ENCODE peak calls at places on chromosomes 16 and 17, in five cellular contexts. O is esophagus muscularis mucosa, Q is RWPE2, U is progenitor cell of endocrine pancreas, C is Peyer's patch. M is an unnamed sample.

GRCh38 chr16:67475051-67475450 is 5.9 kb downstream of the ATP6V0D1 start:
- DNase-seq in O (no peak), Q (no peak), U (no peak), C (no peak), M (no peak)

GRCh38 chr17:1931759-1932579 is 93.2 kb downstream of the RTN4RL1 start:
- DNase-seq in O (no peak), Q (no peak), U (peak; percentile 61), C (no peak), M (no peak)

GRCh38 chr17:40615295-40615988 is 32.2 kb downstream of the SMARCE1 start:
- DNase-seq in O (peak; percentile 91), Q (no peak), U (peak; percentile 43), C (peak; percentile 65), M (no peak)

GRCh38 chr17:66995944-66996343 is 31.4 kb downstream of the CACNG4 start:
- DNase-seq in O (no peak), Q (no peak), U (no peak), C (no peak), M (no peak)

GRCh38 chr16:82033683-82034300 is 1.3 kb upstream of the HSD17B2 start:
- DNase-seq in O (no peak), Q (no peak), U (no peak), C (no peak), M (no peak)

GRCh38 chr16:65769055-65769465 is 597.4 kb upstream of the CDH5 start:
- DNase-seq in O (no peak), Q (no peak), U (no peak), C (no peak), M (no peak)

GRCh38 chr17:63275318-63275967 is 170.7 kb downstream of the CYB561 start:
- DNase-seq in O (no peak), Q (no peak), U (no peak), C (no peak), M (no peak)

GRCh38 chr16:9836118-9836736 is 346.0 kb downstream of the GRIN2A start:
- DNase-seq in O (peak; percentile 12), Q (no peak), U (peak; percentile 37), C (no peak), M (no peak)

GRCh38 chr17:65041518-65041917 is 15.0 kb downstream of the GNA13 start:
- DNase-seq in O (no peak), Q (no peak), U (no peak), C (no peak), M (no peak)

GRCh38 chr17:51362818-51363598 is 102.7 kb downstream of the UTP18 start:
- DNase-seq in O (no peak), Q (no peak), U (no peak), C (no peak), M (no peak)

GRCh38 chr17:58081641-58082340 is 1.4 kb upstream of the DYNLL2 start:
- DNase-seq in O (peak; percentile 86), Q (no peak), U (no peak), C (no peak), M (no peak)

GRCh38 chr17:33862772-33863602 is 392.1 kb upstream of the CCL2 start:
- DNase-seq in O (no peak), Q (no peak), U (no peak), C (no peak), M (no peak)

GRCh38 chr17:4033751-4034251 is 69.6 kb upstream of the ATP2A3 start:
- DNase-seq in O (no peak), Q (no peak), U (no peak), C (no peak), M (no peak)

GRCh38 chr16:46908540-46909372 is 24.6 kb downstream of the GPT2 start:
- DNase-seq in O (no peak), Q (no peak), U (peak; percentile 66), C (peak; percentile 44), M (peak; percentile 80)

GRCh38 chr16:77956231-77956630 is 66.1 kb upstream of the CLEC3A start:
- DNase-seq in O (no peak), Q (no peak), U (no peak), C (no peak), M (no peak)

GRCh38 chr16:56477096-56477878 is 25.9 kb downstream of the OGFOD1 start:
- DNase-seq in O (no peak), Q (no peak), U (no peak), C (no peak), M (no peak)

GRCh38 chr17:15048381-15048780 is 216.7 kb downstream of the PMP22 start:
- DNase-seq in O (no peak), Q (no peak), U (no peak), C (no peak), M (no peak)

GRCh38 chr16:30116291-30117207 is 3.2 kb upstream of the GDPD3 start:
- DNase-seq in O (no peak), Q (no peak), U (no peak), C (no peak), M (no peak)

GRCh38 chr17:28896491-28896883 is 1.0 kb downstream of the FLOT2 start:
- DNase-seq in O (no peak), Q (no peak), U (no peak), C (no peak), M (no peak)

GRCh38 chr16:66069576-66069975 is 296.9 kb upstream of the CDH5 start:
- DNase-seq in O (no peak), Q (no peak), U (no peak), C (no peak), M (no peak)

GRCh38 chr17:78140169-78141051 is 5.8 kb upstream of the C17orf99 start:
- DNase-seq in O (peak; percentile 98), Q (peak; percentile 99), U (peak; percentile 36), C (peak; percentile 96), M (peak; percentile 51)

GRCh38 chr17:4970273-4970672 is 2.7 kb upstream of the SPAG7 start:
- DNase-seq in O (no peak), Q (no peak), U (no peak), C (no peak), M (no peak)

GRCh38 chr16:16036359-16036792 is 87.0 kb downstream of the ABCC1 start:
- DNase-seq in O (no peak), Q (no peak), U (no peak), C (no peak), M (no peak)

GRCh38 chr17:79192503-79193500 is 118.2 kb downstream of the ENGASE start:
- DNase-seq in O (no peak), Q (no peak), U (peak; percentile 77), C (no peak), M (peak; percentile 69)

GRCh38 chr16:10097273-10097672 is 85.0 kb downstream of the GRIN2A start:
- DNase-seq in O (no peak), Q (no peak), U (no peak), C (no peak), M (no peak)

GRCh38 chr17:61694095-61694494 is 103.1 kb upstream of the NACA2 start:
- DNase-seq in O (no peak), Q (no peak), U (no peak), C (no peak), M (no peak)

GRCh38 chr17:61686114-61686513 is 95.1 kb upstream of the NACA2 start:
- DNase-seq in O (no peak), Q (no peak), U (no peak), C (no peak), M (no peak)

GRCh38 chr17:61684818-61685217 is 93.8 kb upstream of the NACA2 start:
- DNase-seq in O (no peak), Q (no peak), U (no peak), C (no peak), M (no peak)

GRCh38 chr17:61687769-61688168 is 96.8 kb upstream of the NACA2 start:
- DNase-seq in O (no peak), Q (no peak), U (no peak), C (no peak), M (no peak)

DNA sequence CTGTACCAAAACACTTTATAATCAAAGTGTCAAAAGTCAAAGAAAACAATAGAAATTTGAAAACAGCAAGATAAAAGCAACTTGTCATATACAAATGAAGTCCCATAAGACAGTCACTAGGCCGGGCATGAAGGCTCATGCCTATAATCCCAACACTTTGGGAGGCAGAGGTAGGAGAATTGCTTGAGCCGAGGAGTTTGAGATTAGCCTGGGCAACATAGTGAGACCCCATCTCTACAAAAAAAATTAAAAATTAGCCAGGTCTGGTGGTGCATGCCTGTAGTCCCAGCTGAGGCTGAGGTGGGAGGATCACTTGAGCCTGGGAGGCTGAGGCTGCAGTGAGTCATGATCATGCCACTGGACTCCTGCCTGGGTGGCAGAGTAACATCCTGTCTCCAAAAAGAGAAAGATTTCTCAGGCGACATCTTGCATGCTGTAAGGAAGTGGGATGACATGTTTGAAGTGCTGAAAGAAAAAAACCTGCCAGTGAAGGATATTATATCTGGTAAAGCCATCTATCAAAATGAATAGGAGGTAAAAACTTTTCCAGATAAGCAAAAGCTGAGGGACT is 98.7 kb upstream of the NACA2 start:
- DNase-seq in O (no peak), Q (no peak), U (no peak), C (no peak), M (no peak)
- TF ChIP-seq CTCF in O (no peak), Q (no peak), U (no peak), C (no peak), M (no peak)

DNA sequence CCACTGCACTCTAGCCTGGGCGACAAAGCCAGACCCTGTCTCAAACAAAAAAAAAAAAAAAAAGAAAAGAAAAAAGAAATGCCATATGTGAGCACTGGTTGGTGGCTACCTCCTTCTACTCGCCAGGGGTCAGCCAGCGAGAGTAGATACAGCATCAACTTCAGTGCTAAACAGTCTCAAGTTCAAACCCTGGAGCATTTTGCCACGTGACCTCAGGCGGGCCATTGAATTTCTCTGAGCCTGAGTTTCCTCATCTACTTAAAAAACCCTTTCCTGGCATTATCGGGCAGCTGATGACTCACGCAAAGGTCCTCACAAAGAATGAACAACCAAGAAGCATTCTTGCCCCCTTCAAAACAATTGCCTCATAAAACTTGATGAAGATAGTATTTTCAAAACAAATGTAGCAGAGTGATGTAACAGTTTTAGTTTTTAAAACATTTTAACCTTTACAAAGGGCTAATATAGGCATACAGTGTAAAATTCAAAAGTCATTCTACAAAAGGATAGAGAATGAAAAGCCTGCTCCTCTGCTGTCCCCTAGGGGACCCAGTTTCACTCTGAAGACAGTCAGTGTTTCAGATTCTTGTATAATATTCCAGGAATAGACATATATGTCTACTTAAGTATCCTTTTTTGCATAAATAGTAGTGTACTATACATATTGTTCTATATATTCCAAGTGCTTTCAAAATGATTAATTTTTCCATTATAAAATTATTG is 28.4 kb downstream of the DNAH2 start:
- DNase-seq in O (no peak), Q (peak; percentile 80), U (no peak), C (no peak), M (no peak)
- TF ChIP-seq CTCF in O (no peak), Q (peak; percentile 59), U (peak; percentile 24), C (no peak), M (no peak)

DNA sequence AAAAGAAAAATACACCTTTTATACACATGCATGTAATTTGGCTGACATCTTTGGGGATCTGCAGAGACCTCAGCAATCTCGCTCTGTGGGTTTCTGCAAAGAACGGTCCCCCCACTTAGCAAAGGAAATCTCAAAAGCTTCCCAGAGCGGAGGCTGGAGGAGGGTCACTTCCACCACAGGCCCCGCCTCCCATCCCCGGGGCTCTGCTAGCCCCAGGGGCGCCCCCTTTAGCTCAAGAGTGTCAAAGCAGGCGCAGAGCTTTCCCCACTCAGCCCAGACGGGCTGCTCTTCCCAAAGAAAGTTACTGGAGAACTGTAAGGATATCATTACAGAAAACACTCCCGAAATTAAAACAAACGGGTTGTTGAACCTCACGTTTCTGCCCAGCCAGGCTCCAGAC is 11.4 kb downstream of the SLC13A5 start:
- DNase-seq in O (no peak), Q (no peak), U (peak; percentile 34), C (peak; percentile 26), M (no peak)
- TF ChIP-seq CTCF in O (no peak), Q (no peak), U (peak; percentile 54), C (no peak), M (no peak)

DNA sequence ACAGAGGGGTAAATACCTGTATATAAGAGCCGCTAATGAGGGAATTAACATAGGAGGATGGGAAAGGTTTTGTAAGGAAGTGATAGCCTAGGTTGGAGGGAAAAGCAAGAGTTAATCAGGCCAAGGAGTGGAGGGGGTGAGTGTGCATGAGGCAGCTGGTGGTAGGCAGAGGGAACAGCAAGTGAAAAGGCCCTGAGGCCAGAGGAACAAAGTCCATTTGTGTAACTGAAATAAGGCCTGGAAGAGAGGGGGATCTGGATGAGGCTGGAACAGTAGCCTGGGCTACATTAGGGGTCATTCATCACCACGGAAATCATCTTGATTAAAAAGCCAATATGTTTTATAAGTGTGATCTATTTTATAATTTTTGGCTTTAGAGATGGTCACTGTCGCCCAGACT is 45.7 kb downstream of the FZD2 start:
- DNase-seq in O (no peak), Q (no peak), U (no peak), C (no peak), M (no peak)
- TF ChIP-seq CTCF in O (no peak), Q (no peak), U (no peak), C (no peak), M (no peak)